ENCODE peak calls at places on chromosomes 3 and 15, in seven cellular contexts. X is AG10803, R is brain microvascular endothelial cell, G is cardiac muscle cell, E is A549, T is fibroblast of lung, M is fibroblast of pulmonary artery. V is an unnamed sample.

GRCh38 chr15:90296996-90297395 is 31.5 kb downstream of the NGRN start:
- DNase-seq in X (no peak), G (no peak), E (no peak), M (no peak), T (no peak), R (no peak), V (no peak)

GRCh38 chr3:106183762-106184391 is 315.1 kb upstream of the CBLB start:
- DNase-seq in M (peak), T (peak), X (peak), E (peak), R (peak), G (peak), V (peak)

GRCh38 chr3:176579741-176580185 is 617.5 kb downstream of the TBL1XR1 start:
- DNase-seq in E (no peak), R (no peak), X (peak), T (peak), G (no peak), M (peak), V (peak)

GRCh38 chr15:32687556-32687955 is 30.2 kb upstream of the GREM1 start:
- DNase-seq in M (peak), R (peak), T (peak), X (peak), G (no peak), E (peak), V (peak)

GRCh38 chr3:171348121-171348520 is 112.1 kb downstream of the TNIK start:
- DNase-seq in R (peak), M (peak), E (no peak), T (peak), X (peak), G (peak), V (peak)

GRCh38 chr15:66881173-66881905 is 179.3 kb downstream of the SMAD6 start:
- DNase-seq in M (no peak), T (no peak), E (no peak), X (no peak), G (no peak), R (no peak), V (no peak)

GRCh38 chr15:39253552-39253951 is 327.3 kb upstream of the THBS1 start:
- DNase-seq in G (no peak), M (no peak), E (no peak), R (no peak), X (no peak), T (no peak), V (no peak)

GRCh38 chr15:59410448-59410896 is 27.5 kb upstream of the FAM81A start:
- DNase-seq in R (no peak), G (peak), M (peak), T (peak), X (no peak), E (peak), V (no peak)

GRCh38 chr3:162103808-162104207 is 607.2 kb downstream of the OTOL1 start:
- DNase-seq in R (no peak), E (no peak), M (no peak), X (no peak), G (no peak), T (peak), V (no peak)

GRCh38 chr3:197889204-197889930 is 60.6 kb upstream of the RPL35A start:
- DNase-seq in G (no peak), M (no peak), R (no peak), X (no peak), T (no peak), E (no peak), V (no peak)

GRCh38 chr3:31173118-31173718 is 278.8 kb upstream of the GADL1 start:
- DNase-seq in G (no peak), M (no peak), R (no peak), X (no peak), T (no peak), E (no peak), V (no peak)

GRCh38 chr3:31172336-31172735 is 277.9 kb upstream of the GADL1 start:
- DNase-seq in E (no peak), R (no peak), X (no peak), G (no peak), M (no peak), T (no peak), V (no peak)

GRCh38 chr3:31167666-31168065 is 273.2 kb upstream of the GADL1 start:
- DNase-seq in G (no peak), X (peak), M (no peak), T (peak), R (peak), E (no peak), V (peak)

GRCh38 chr3:31174055-31174454 is 279.6 kb upstream of the GADL1 start:
- DNase-seq in G (no peak), E (no peak), X (no peak), R (no peak), T (no peak), M (no peak), V (no peak)

DNA sequence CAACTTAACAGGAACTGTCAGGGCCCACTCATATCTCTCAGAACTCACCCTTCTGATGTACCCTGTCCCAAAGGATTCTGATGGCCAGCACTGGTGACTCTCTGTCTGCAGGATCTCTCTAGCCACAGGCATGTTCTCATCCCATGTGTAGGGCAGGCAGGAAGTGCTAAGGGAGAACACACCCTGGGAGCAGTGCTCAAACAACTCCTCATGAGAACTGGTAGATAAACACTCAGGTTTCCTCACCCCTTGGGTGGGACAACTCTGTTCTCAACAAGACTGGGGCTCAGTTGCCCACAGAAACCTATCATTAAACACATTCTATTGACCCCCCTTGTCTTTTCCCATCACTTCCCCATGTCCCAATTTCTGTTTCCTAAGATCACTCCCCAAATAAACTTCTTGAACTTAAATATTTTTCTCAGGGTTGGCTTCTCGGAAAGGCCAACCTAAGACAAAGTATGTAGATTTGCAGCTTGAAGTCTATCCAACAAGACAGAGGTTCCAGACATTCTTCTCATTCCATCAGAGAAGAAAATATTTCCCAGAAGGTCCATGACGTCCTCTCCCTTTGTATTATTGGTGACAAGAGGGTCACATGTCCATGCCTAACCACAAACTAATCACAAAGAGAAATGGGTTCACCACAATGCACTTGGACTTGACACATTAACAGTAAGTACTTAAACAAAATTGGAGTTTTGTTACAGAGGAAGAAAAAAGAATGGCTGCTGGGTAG is 276.6 kb upstream of the GADL1 start:
- DNase-seq in G (peak), X (peak), T (peak), M (peak), E (peak), R (peak), V (peak)
- H3K4me3 ChIP-seq in G (no peak), X (no peak), T (no peak), M (no peak), E (no peak), R (no peak), V (no peak)

GRCh38 chr3:119145500-119146167 is at the start of gene TEX55:
- DNase-seq in M (peak), T (peak), X (peak), R (peak), E (peak), G (peak), V (peak)
- TF ChIP-seq CTCF in M (peak), T (peak), X (peak), R (peak), E (peak), G (peak), V (peak)

DNA sequence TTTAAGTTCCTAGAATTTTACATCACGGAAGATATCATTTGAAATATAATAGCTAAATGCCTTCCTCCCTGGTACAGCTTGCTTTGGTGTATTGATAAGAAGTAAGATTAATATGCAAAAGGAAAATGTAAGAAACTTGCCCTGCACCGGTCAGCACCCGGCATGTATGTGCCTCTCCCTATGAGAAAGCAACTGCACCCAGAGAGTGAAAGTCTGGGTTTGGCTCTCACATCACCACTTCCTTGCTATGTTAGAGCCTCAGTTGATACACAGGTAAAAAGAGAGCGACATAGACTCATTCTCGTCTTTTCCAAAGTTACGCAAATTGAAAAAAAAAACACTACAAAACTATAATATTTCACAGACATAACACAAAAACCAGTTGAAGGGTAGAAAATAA is 96.7 kb downstream of the FOXP1 start:
- DNase-seq in R (no peak), M (no peak), E (no peak), G (no peak), T (no peak), X (no peak), V (no peak)
- H3K4me3 ChIP-seq in R (no peak), M (no peak), E (no peak), G (no peak), T (no peak), X (no peak), V (no peak)

DNA sequence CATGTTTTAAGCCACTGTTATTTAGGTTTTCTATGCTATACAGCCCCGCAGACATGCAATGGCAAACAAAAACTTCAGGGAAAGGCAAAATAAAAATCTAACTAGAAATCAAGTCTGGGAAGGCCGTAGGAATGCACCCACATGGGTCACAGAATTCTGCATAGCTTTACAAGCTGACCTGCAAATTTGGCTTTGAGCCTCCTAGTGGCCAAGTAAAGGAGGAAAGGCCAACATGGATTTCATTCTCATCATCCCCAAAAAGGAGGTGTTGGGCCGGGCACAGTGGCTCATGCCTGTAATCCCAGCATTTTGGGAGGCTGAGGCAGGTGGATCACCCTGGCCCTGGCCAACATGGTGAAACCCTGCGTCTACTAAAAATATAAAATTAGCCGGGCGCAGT is 124.3 kb downstream of the FBLN2 start:
- DNase-seq in E (no peak), T (no peak), R (no peak), M (no peak), X (no peak), G (no peak), V (no peak)
- TF ChIP-seq CTCF in E (peak), T (no peak), R (peak), M (peak), X (peak), G (peak), V (peak)

GRCh38 chr3:40008796-40009195 is 199.4 kb downstream of the MYRIP start:
- DNase-seq in E (no peak), X (no peak), T (no peak), G (no peak), R (no peak), M (no peak), V (no peak)

GRCh38 chr3:40012381-40012780 is 203.0 kb downstream of the MYRIP start:
- DNase-seq in X (no peak), T (no peak), M (no peak), G (no peak), R (no peak), E (no peak), V (no peak)

DNA sequence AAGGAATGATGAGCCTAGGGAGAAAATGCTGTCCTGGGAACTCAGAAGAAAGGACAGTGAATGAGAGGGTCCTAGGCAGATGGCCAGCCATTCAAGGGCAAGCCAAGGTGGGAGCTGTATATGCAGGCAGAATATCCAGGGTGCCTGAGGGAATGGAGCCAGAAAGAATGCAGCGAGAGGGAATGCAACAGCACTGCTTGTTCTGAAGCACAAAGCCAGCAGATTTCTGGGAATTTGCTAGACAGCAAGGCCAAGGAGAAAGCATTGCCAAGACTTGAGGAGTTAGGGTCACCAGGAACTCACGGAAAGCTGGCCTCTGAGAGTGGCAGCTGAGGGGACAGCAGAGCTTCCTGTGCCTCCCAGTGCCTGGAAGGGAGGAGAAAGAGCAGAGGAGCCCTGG is 200.6 kb downstream of the MYRIP start:
- DNase-seq in T (no peak), X (no peak), G (peak), M (no peak), E (no peak), R (no peak), V (no peak)
- H3K4me3 ChIP-seq in T (no peak), X (no peak), G (no peak), M (no peak), E (no peak), R (no peak), V (no peak)

DNA sequence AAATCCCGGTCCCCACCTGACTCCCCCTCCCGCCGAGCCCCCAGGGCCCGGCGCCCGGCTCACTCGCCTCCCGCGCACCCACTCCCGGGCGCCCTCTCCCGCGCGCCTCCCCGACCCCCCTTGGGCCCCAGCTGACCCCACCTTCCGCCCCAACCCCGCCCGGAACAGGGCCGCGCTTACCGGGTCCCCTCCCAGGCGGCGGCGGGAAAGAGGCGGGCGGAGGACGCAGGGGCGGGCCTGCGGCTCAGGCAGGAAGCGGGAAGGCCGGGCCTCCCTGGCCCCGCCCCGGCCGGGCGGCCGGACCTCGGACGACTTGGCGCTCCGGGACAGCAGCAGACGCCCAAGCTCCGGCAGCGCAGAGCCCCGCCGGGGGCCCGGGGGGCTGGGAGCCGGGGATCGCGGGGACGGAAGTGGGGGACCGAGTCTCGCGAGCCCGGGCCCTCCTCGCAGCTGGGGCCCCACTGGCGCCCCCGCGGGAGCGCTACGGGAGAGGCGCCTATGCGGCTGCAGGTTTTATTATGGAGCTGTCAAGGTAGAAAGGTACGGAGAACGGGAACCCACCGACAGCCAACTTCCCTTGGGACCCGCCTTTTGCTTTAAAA is at the start of gene SLC41A3:
- DNase-seq in M (peak), G (peak), X (peak), E (peak), T (peak), R (peak), V (peak)
- TF ChIP-seq CTCF in M (peak), G (peak), X (peak), E (peak), T (peak), R (peak), V (peak)

DNA sequence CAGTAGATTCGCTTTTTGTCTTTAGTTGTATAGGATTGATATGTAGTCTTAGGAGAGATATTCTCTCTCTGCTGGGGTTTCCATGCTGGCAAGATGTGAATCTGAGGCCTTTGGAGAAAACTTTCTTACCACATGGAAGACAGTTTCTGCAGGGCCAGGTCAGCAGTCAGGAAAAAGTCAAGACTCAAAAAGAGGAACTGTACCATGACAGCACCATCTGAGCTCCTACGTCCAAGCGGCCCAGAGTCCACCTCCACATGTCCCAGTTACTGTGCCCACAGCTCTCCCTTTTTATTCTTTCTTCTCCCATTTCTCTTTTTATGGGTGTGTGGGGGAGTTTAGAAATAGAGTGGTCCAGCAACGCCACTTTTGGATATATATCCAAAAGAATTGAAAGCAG is 172.0 kb downstream of the MTHFS start:
- DNase-seq in M (no peak), X (no peak), G (no peak), E (no peak), R (no peak), T (no peak), V (no peak)
- H3K4me3 ChIP-seq in M (no peak), X (no peak), G (no peak), E (no peak), R (no peak), T (no peak), V (no peak)

GRCh38 chr3:12993022-12993622 is 80.1 kb downstream of the IQSEC1 start:
- DNase-seq in T (peak), R (no peak), M (no peak), G (no peak), X (peak), E (no peak), V (no peak)
- TF ChIP-seq CTCF in T (no peak), R (no peak), M (no peak), G (no peak), X (no peak), E (no peak), V (no peak)

GRCh38 chr3:93936549-93936948 is 37.1 kb downstream of the PROS1 start:
- DNase-seq in M (no peak), E (no peak), G (no peak), R (no peak), X (no peak), T (no peak), V (no peak)
- H3K4me3 ChIP-seq in M (no peak), E (no peak), G (no peak), R (no peak), X (no peak), T (no peak), V (no peak)

GRCh38 chr3:88180398-88180999 is 30.7 kb downstream of the C3orf38 start:
- DNase-seq in E (peak), M (peak), T (peak), G (peak), R (peak), X (peak), V (peak)
- TF ChIP-seq CTCF in E (peak), M (peak), T (peak), G (peak), R (peak), X (peak), V (peak)

V was measured in astrocyte of the spinal cord.